ENCODE peak calls at places on chromosomes 1 and 21, in seven cellular contexts. V is PC-3, G is left ventricle myocardium inferior, A is choroid plexus epithelial cell, B is endothelial cell of umbilical vein, W is neural crest cell, R is psoas muscle. K is an unnamed sample.

GRCh38 chr1:31559715-31560114 is 16.6 kb upstream of the TINAGL1 start:
- DNase-seq in B (no peak), A (no peak), W (no peak), R (no peak), G (no peak), V (no peak), K (no peak)

GRCh38 chr1:166133857-166134256 is 32.9 kb downstream of the FAM78B start:
- DNase-seq in B (no peak), G (no peak), V (no peak), A (no peak), R (no peak), W (no peak), K (no peak)

GRCh38 chr1:117600966-117601365 is 4.9 kb upstream of the TENT5C start:
- DNase-seq in W (no peak), G (peak), R (no peak), A (peak), V (no peak), B (no peak), K (no peak)

GRCh38 chr1:243496173-243496553 is 240.3 kb downstream of the SDCCAG8 start:
- DNase-seq in B (no peak), R (no peak), W (no peak), G (no peak), A (no peak), V (no peak), K (no peak)

GRCh38 chr1:37233606-37234005 is 199.3 kb upstream of the GRIK3 start:
- DNase-seq in A (no peak), V (peak), R (no peak), B (no peak), W (no peak), G (no peak), K (no peak)

GRCh38 chr1:60573726-60574409 is 500.3 kb upstream of the C1orf87 start:
- DNase-seq in V (peak), B (peak), R (no peak), G (no peak), W (no peak), A (peak), K (no peak)

GRCh38 chr1:33150522-33150921 is 31.3 kb downstream of the TRIM62 start:
- DNase-seq in B (no peak), A (peak), V (no peak), G (no peak), R (no peak), W (no peak), K (no peak)

GRCh38 chr1:170221031-170221430 is 75.3 kb downstream of the NTMT2 start:
- DNase-seq in A (no peak), V (no peak), W (no peak), R (no peak), B (no peak), G (no peak), K (no peak)

GRCh38 chr1:39886757-39887231 is 3.5 kb upstream of the TRIT1 start:
- DNase-seq in R (no peak), G (no peak), B (no peak), A (no peak), V (no peak), W (no peak), K (no peak)

GRCh38 chr21:27277122-27277521 is 310.2 kb upstream of the ADAMTS5 start:
- DNase-seq in W (no peak), A (peak), R (no peak), B (no peak), G (no peak), V (no peak), K (no peak)

GRCh38 chr21:27269646-27270045 is 302.8 kb upstream of the ADAMTS5 start:
- DNase-seq in B (peak), W (no peak), A (peak), R (no peak), V (peak), G (no peak), K (no peak)

GRCh38 chr21:27275294-27275927 is 308.5 kb upstream of the ADAMTS5 start:
- DNase-seq in G (no peak), V (peak), B (no peak), R (no peak), W (no peak), A (peak), K (no peak)
- TF ChIP-seq CTCF in G (no peak), V (no peak), B (no peak), R (no peak), W (no peak), A (no peak), K (no peak)

GRCh38 chr1:30322859-30323257 is 400.5 kb downstream of the MATN1 start:
- DNase-seq in G (no peak), V (no peak), B (no peak), W (no peak), A (no peak), R (no peak), K (no peak)
- TF ChIP-seq CTCF in G (no peak), V (no peak), B (no peak), W (no peak), A (no peak), R (no peak), K (no peak)

GRCh38 chr21:36388835-36389234 is 3.6 kb downstream of the CHAF1B start:
- DNase-seq in B (no peak), A (peak), G (no peak), R (no peak), W (no peak), V (no peak), K (no peak)
- TF ChIP-seq CTCF in B (no peak), A (peak), G (peak), R (peak), W (peak), V (no peak), K (no peak)

GRCh38 chr1:156970017-156970416 is 49.6 kb downstream of the LRRC71 start:
- DNase-seq in B (no peak), A (peak), R (no peak), W (no peak), V (peak), G (no peak), K (no peak)
- TF ChIP-seq CTCF in B (no peak), A (peak), R (no peak), W (peak), V (peak), G (no peak), K (no peak)

GRCh38 chr21:44310628-44311027 is 10.8 kb downstream of the PFKL start:
- DNase-seq in R (no peak), B (no peak), A (no peak), W (no peak), V (no peak), G (no peak), K (no peak)
- TF ChIP-seq CTCF in R (no peak), B (no peak), A (no peak), W (no peak), V (no peak), G (no peak), K (no peak)